ENCODE peak calls at places on chromosomes 13 and 19, in six cellular contexts. F, K, U, V, W and X are unnamed samples.

GRCh38 chr13:94303644-94304174 is 175.8 kb downstream of the DCT start:
- DNase-seq in F (no peak), K (no peak), U (no peak), V (no peak), W (no peak), X (no peak)

GRCh38 chr13:90545070-90545840 is 802.2 kb upstream of the MIR17HG start:
- DNase-seq in F (no peak), K (no peak), U (no peak), V (no peak), W (no peak), X (no peak)

GRCh38 chr19:17385878-17386611 is 8.0 kb downstream of the CCDC194 start:
- DNase-seq in F (peak), K (peak), U (peak), V (no peak), W (peak), X (no peak)

GRCh38 chr19:32543107-32543900 is 37.7 kb upstream of the PDCD5 start:
- DNase-seq in F (no peak), K (no peak), U (no peak), V (no peak), W (no peak), X (no peak)

GRCh38 chr19:16825312-16826168 is 3.7 kb upstream of the SIN3B start:
- DNase-seq in F (no peak), K (no peak), U (peak), V (peak), W (no peak), X (peak)

GRCh38 chr19:41616785-41617621 is 9.9 kb downstream of the CEACAM4 start:
- DNase-seq in F (no peak), K (no peak), U (no peak), V (no peak), W (no peak), X (peak)

GRCh38 chr13:49908637-49909036 is 27.5 kb downstream of the SPRYD7 start:
- DNase-seq in F (no peak), K (no peak), U (no peak), V (no peak), W (no peak), X (no peak)

GRCh38 chr13:31725841-31726240 is 13.5 kb upstream of the RXFP2 start:
- DNase-seq in F (no peak), K (no peak), U (no peak), V (no peak), W (no peak), X (no peak)

GRCh38 chr19:4172861-4173473 is 9.4 kb downstream of the SIRT6 start:
- DNase-seq in F (peak), K (no peak), U (peak), V (no peak), W (peak), X (peak)

GRCh38 chr13:107234315-107234714 is 666.4 kb upstream of the ARGLU1 start:
- DNase-seq in F (no peak), K (no peak), U (no peak), V (no peak), W (no peak), X (no peak)

GRCh38 chr13:99984463-99985242 is 3.1 kb downstream of the ZIC2 start:
- DNase-seq in F (no peak), K (no peak), U (no peak), V (no peak), W (no peak), X (no peak)

GRCh38 chr13:48112896-48113525 is 18.1 kb upstream of the MED4 start:
- DNase-seq in F (no peak), K (no peak), U (no peak), V (no peak), W (no peak), X (no peak)

GRCh38 chr13:66405908-66406802 is 824.0 kb downstream of the PCDH9 start:
- DNase-seq in F (no peak), K (no peak), U (no peak), V (peak), W (no peak), X (no peak)

GRCh38 chr13:19345916-19346422 is 164.3 kb upstream of the TUBA3C start:
- DNase-seq in F (no peak), K (no peak), U (no peak), V (no peak), W (no peak), X (no peak)

GRCh38 chr19:3509566-3509989 is 3.5 kb downstream of the FZR1 start:
- DNase-seq in F (no peak), K (no peak), U (no peak), V (no peak), W (peak), X (no peak)

GRCh38 chr13:94192576-94192975 is 286.9 kb downstream of the DCT start:
- DNase-seq in F (no peak), K (no peak), U (no peak), V (no peak), W (no peak), X (no peak)

GRCh38 chr19:56383826-56384605 is 9.3 kb downstream of the ZNF582 start:
- DNase-seq in F (no peak), K (no peak), U (no peak), V (no peak), W (no peak), X (no peak)

GRCh38 chr13:29484236-29484635 is 111.3 kb downstream of the SLC7A1 start:
- DNase-seq in F (no peak), K (no peak), U (no peak), V (no peak), W (no peak), X (no peak)

GRCh38 chr19:49071860-49072547 is 495 bp downstream of the KCNA7 start:
- DNase-seq in F (no peak), K (no peak), U (no peak), V (no peak), W (no peak), X (no peak)

GRCh38 chr13:21800847-21801616 is 130.2 kb downstream of the FGF9 start:
- DNase-seq in F (no peak), K (no peak), U (no peak), V (no peak), W (no peak), X (no peak)

GRCh38 chr13:74144269-74144668 is 10.1 kb upstream of the KLF12 start:
- DNase-seq in F (no peak), K (no peak), U (no peak), V (no peak), W (no peak), X (no peak)

GRCh38 chr13:89923731-89924130 is 1423.8 kb upstream of the MIR17HG start:
- DNase-seq in F (no peak), K (no peak), U (no peak), V (peak), W (no peak), X (no peak)

GRCh38 chr13:32384702-32385101 is 43.2 kb downstream of the N4BP2L1 start:
- DNase-seq in F (no peak), K (no peak), U (no peak), V (no peak), W (no peak), X (no peak)

GRCh38 chr13:89514534-89515312 is 1832.8 kb upstream of the MIR17HG start:
- DNase-seq in F (no peak), K (no peak), U (no peak), V (peak), W (no peak), X (no peak)

GRCh38 chr13:46896346-46897138 is at the start of gene HTR2A:
- DNase-seq in F (no peak), K (no peak), U (peak), V (no peak), W (no peak), X (no peak)

GRCh38 chr19:30406220-30406944 is 34.2 kb downstream of the ZNF536 start:
- DNase-seq in F (no peak), K (no peak), U (no peak), V (no peak), W (no peak), X (peak)

GRCh38 chr13:99335087-99335486 is 27.9 kb upstream of the GPR183 start:
- DNase-seq in F (no peak), K (no peak), U (no peak), V (no peak), W (no peak), X (no peak)

GRCh38 chr13:28819046-28819747 is 942 bp upstream of the MTUS2 start:
- DNase-seq in F (no peak), K (no peak), U (no peak), V (no peak), W (no peak), X (no peak)